ENCODE peak calls at places on chromosomes 2 and 18, in five cellular contexts. H is mesendoderm, M is IMR-90, J is neuronal stem cell, W is H1. Z is an unnamed sample.

GRCh38 chr18:27778441-27778840 is 398.5 kb downstream of the CDH2 start:
- DNase-seq in W (no peak), M (peak), J (no peak), H (peak), Z (peak)

GRCh38 chr2:12417811-12418210 is 298.9 kb upstream of the TRIB2 start:
- DNase-seq in H (no peak), J (no peak), M (no peak), W (no peak), Z (no peak)

GRCh38 chr2:239339726-239340654 is 60.8 kb downstream of the HDAC4 start:
- DNase-seq in H (no peak), M (no peak), W (no peak), J (no peak), Z (no peak)

GRCh38 chr18:13540783-13541182 is 185.6 kb downstream of the FAM210A start:
- DNase-seq in J (no peak), H (no peak), W (no peak), M (no peak), Z (no peak)

GRCh38 chr2:68043719-68044498 is 18.9 kb downstream of the C1D start:
- DNase-seq in H (no peak), M (peak), J (no peak), W (no peak), Z (peak)

GRCh38 chr2:212330263-212330662 is 208.3 kb downstream of the ERBB4 start:
- DNase-seq in W (no peak), H (no peak), J (no peak), M (no peak), Z (no peak)

GRCh38 chr2:2862386-2862785 is 515.2 kb downstream of the EIPR1 start:
- DNase-seq in J (no peak), W (no peak), H (no peak), M (no peak), Z (no peak)

GRCh38 chr2:12340164-12340563 is 376.6 kb upstream of the TRIB2 start:
- DNase-seq in W (no peak), M (peak), J (no peak), H (no peak), Z (peak)

GRCh38 chr18:79962311-79962710 is 2.1 kb upstream of the HSBP1L1 start:
- DNase-seq in H (no peak), W (no peak), M (peak), J (no peak), Z (no peak)

GRCh38 chr2:220279840-220280239 is 652.4 kb downstream of the SLC4A3 start:
- DNase-seq in H (no peak), M (peak), W (no peak), J (no peak), Z (no peak)

GRCh38 chr2:202743613-202744012 is 108.8 kb downstream of the FAM117B start:
- DNase-seq in W (no peak), H (no peak), M (no peak), J (no peak), Z (no peak)

GRCh38 chr18:78991446-78991845 is 11.8 kb downstream of the SALL3 start:
- DNase-seq in M (no peak), H (no peak), W (no peak), J (no peak), Z (no peak)

GRCh38 chr2:98346259-98347236 is at the start of gene CNGA3:
- DNase-seq in W (no peak), H (peak), J (peak), M (peak), Z (peak)

GRCh38 chr2:43007901-43008300 is 215.5 kb upstream of the HAAO start:
- DNase-seq in W (no peak), J (no peak), H (no peak), M (no peak), Z (no peak)

GRCh38 chr2:15747172-15747550 is 155.5 kb downstream of the DDX1 start:
- DNase-seq in W (no peak), M (no peak), J (no peak), H (no peak), Z (no peak)

GRCh38 chr2:15746354-15747171 is 154.9 kb downstream of the DDX1 start:
- DNase-seq in J (no peak), W (no peak), H (no peak), M (no peak), Z (no peak)

GRCh38 chr2:15745329-15745728 is 153.7 kb downstream of the DDX1 start:
- DNase-seq in W (no peak), M (no peak), J (no peak), H (no peak), Z (peak)

GRCh38 chr2:15744820-15745219 is 153.2 kb downstream of the DDX1 start:
- DNase-seq in H (no peak), J (no peak), W (no peak), M (no peak), Z (no peak)

DNA sequence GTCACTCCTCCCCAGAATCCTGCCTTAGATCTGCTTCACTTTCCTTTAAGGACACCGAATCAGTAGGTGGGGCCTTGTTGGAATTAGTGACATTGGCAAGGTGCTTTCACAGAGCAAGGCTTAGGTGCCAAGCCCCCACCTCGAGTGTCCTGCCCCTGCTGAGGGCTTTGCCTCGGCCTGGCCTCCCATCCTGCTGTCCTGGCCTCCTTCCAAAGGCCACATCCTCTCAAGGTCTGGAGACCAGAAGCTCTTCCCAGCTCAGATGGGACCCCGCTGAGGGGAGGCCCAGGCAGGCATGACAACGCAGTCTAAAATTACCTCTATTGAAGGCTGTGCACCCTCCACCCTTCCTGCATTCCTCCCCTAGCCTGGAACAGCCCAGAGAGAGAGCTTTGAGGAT is 154.2 kb downstream of the DDX1 start:
- DNase-seq in W (no peak), H (no peak), M (no peak), J (no peak), Z (no peak)
- H3K4ac ChIP-seq in W (peak), H (no peak), M (no peak), J (no peak), Z (no peak)

DNA sequence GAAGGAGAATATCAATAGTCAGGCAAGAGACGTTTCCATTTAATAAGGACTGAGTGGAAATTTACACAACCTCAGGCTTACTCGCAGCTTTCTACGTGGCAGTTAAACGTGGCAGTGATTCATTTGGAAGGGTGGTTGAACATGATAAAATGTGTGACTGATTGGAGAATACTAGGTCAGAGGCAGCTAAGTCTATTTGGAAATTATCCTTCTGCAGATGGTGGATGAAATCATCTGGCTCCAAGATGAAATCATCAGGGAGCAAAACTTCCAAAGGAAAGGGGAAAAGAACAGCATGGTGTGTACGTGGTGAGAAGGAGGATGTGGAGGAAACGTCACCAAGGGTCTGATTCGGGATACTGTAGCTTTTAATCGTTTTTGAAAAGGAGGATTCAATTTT is 47.8 kb downstream of the COL3A1 start:
- DNase-seq in M (peak), J (no peak), W (no peak), H (no peak), Z (peak)
- H3K4me3 ChIP-seq in M (no peak), J (no peak), W (no peak), H (no peak), Z (no peak)

GRCh38 chr2:160936407-160936806 is 223.8 kb upstream of the TANK start:
- DNase-seq in J (no peak), W (no peak), M (no peak), H (no peak), Z (no peak)
- H2BK15ac ChIP-seq in J (no peak), W (no peak), M (no peak), H (no peak), Z (no peak)

GRCh38 chr2:36707050-36707449 is 10.5 kb downstream of the VIT start:
- DNase-seq in M (peak), W (no peak), J (no peak), H (no peak), Z (peak)

GRCh38 chr2:36706021-36706328 is 9.5 kb downstream of the VIT start:
- DNase-seq in J (no peak), W (no peak), H (no peak), M (no peak), Z (no peak)

GRCh38 chr2:36706451-36706850 is 9.9 kb downstream of the VIT start:
- DNase-seq in M (no peak), H (no peak), W (no peak), J (no peak), Z (no peak)

GRCh38 chr2:36705326-36706020 is 9.0 kb downstream of the VIT start:
- DNase-seq in H (no peak), W (no peak), J (no peak), M (no peak), Z (no peak)

GRCh38 chr2:36708119-36708741 is 11.7 kb downstream of the VIT start:
- DNase-seq in W (no peak), J (no peak), M (peak), H (no peak), Z (no peak)
- H3K4ac ChIP-seq in W (no peak), J (no peak), M (peak), H (no peak), Z (no peak)

GRCh38 chr18:10131036-10131774 is 217.4 kb downstream of the VAPA start:
- DNase-seq in H (peak), M (no peak), W (no peak), J (no peak), Z (peak)
- H3K4me3 ChIP-seq in H (no peak), M (no peak), W (peak), J (no peak), Z (no peak)